ENCODE peak calls at places on chromosomes 12 and 14, in nine cellular contexts. Z, W, T, P, Y, L, Q, G and V are unnamed samples.

GRCh38 chr14:52399886-52400599 is 85.9 kb downstream of the PTGER2 start:
- DNase-seq in Z (no peak), W (peak; percentile 50), L (peak; percentile 74), Y (no peak), P (no peak), T (peak; percentile 61), Q (peak; percentile 31), G (no peak), V (no peak)

GRCh38 chr12:89521348-89522238 is 3.0 kb downstream of the GALNT4 start:
- DNase-seq in T (no peak), G (no peak), Z (no peak), Q (no peak), L (peak; percentile 47), Y (peak; percentile 32), P (no peak), W (no peak), V (no peak)

GRCh38 chr12:101490286-101490920 is 15.3 kb downstream of the SPIC start:
- DNase-seq in Q (no peak), W (no peak), G (no peak), T (no peak), P (peak; percentile 44), L (no peak), Z (no peak), Y (peak; percentile 62), V (peak; percentile 2)

GRCh38 chr12:54197037-54197909 is 8.5 kb upstream of the SMUG1 start:
- DNase-seq in G (no peak), L (peak; percentile 22), W (peak; percentile 69), T (peak; percentile 20), Z (no peak), P (no peak), Y (no peak), Q (no peak), V (no peak)

GRCh38 chr12:31866523-31866922 is 92.7 kb upstream of the RESF1 start:
- DNase-seq in T (no peak), P (no peak), G (no peak), Q (no peak), W (no peak), L (no peak), Y (no peak), Z (no peak), V (no peak)

GRCh38 chr12:76927170-76927784 is 48.5 kb upstream of the CSRP2 start:
- DNase-seq in G (no peak), Y (peak; percentile 46), T (peak; percentile 69), W (peak; percentile 49), P (peak; percentile 38), Z (no peak), Q (no peak), L (peak; percentile 57), V (no peak)

GRCh38 chr14:23569443-23570151 is 2.0 kb upstream of the AP1G2 start:
- DNase-seq in T (no peak), Q (no peak), Z (no peak), Y (peak; percentile 52), L (no peak), G (no peak), W (no peak), P (peak; percentile 55), V (no peak)

GRCh38 chr12:124049451-124050094 is 76.6 kb downstream of the ZNF664 start:
- DNase-seq in P (no peak), L (no peak), Q (no peak), G (no peak), T (no peak), W (no peak), Y (no peak), Z (no peak), V (no peak)

GRCh38 chr12:12331244-12331771 is 18.7 kb downstream of the MANSC1 start:
- DNase-seq in W (no peak), G (no peak), T (no peak), Z (no peak), L (no peak), Y (no peak), Q (no peak), P (no peak), V (no peak)

GRCh38 chr14:19873178-19873577 is 1.8 kb upstream of the OR4K2 start:
- DNase-seq in Y (peak; percentile 23), G (no peak), T (no peak), W (no peak), Z (no peak), Q (no peak), P (no peak), L (no peak), V (no peak)

GRCh38 chr12:113537751-113538087 is 66.0 kb upstream of the LHX5 start:
- DNase-seq in Z (no peak), G (no peak), Q (no peak), T (no peak), Y (peak; percentile 13), L (no peak), W (peak; percentile 32), P (no peak), V (peak; percentile 1)

GRCh38 chr14:105250986-105251385 is 2.7 kb downstream of the BTBD6 start:
- DNase-seq in G (no peak), T (no peak), W (no peak), Q (no peak), Y (no peak), P (no peak), Z (no peak), L (no peak), V (no peak)

GRCh38 chr12:19288603-19289244 is 150.6 kb upstream of the AEBP2 start:
- DNase-seq in W (peak; percentile 51), T (peak; percentile 74), Z (no peak), Y (peak; percentile 48), L (peak; percentile 44), Q (no peak), P (no peak), G (no peak), V (peak; percentile 17)

GRCh38 chr12:113299619-113300237 is 35.2 kb downstream of the SLC8B1 start:
- DNase-seq in Q (peak; percentile 7), Y (peak; percentile 80), G (no peak), P (peak; percentile 89), Z (peak; percentile 57), T (peak; percentile 82), L (peak; percentile 73), W (peak; percentile 75), V (peak; percentile 39)

GRCh38 chr12:69515394-69515793 is 45.2 kb downstream of the FRS2 start:
- DNase-seq in G (no peak), Z (no peak), W (no peak), P (no peak), T (no peak), L (peak; percentile 36), Y (no peak), Q (no peak), V (no peak)

GRCh38 chr12:124914392-124915248 is at the start of gene UBC:
- DNase-seq in L (peak; percentile 92), Z (peak; percentile 94), P (peak; percentile 90), Q (no peak), W (peak; percentile 90), G (no peak), T (peak; percentile 97), Y (peak; percentile 97), V (peak; percentile 75)

GRCh38 chr12:86331012-86331411 is 74.8 kb upstream of the MGAT4C start:
- DNase-seq in Z (no peak), Q (no peak), Y (no peak), L (no peak), P (no peak), T (no peak), W (no peak), G (no peak), V (no peak)

DNA sequence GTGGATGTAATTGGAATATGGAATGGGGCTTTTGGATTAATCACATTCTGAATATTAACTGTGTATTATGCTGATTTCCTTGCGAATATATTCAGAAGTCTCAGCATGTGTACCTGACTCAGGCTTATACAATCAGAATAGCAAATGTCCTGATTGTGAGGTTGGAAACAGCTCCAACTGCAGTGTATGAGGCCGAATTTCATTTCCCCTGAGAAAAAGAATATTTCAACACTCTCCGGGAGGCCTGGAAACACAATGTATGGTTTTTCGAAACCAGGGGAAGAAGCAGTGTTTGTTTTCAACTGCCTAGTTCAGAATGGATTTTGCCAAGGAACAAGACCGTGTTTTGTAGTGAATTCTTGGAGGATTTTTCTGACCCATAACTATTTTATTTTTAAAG is 174.2 kb downstream of the ASCL4 start:
- DNase-seq in Z (no peak), T (no peak), Y (no peak), Q (no peak), W (no peak), P (no peak), L (no peak), G (no peak), V (no peak)
- H3K4me3 ChIP-seq in Z (no peak overlapping the region), T (no peak overlapping the region), Y (no peak overlapping the region), Q (no peak overlapping the region), W (no peak overlapping the region), P (no peak overlapping the region), L (no peak overlapping the region), G (no peak overlapping the region), V (no peak overlapping the region)

DNA sequence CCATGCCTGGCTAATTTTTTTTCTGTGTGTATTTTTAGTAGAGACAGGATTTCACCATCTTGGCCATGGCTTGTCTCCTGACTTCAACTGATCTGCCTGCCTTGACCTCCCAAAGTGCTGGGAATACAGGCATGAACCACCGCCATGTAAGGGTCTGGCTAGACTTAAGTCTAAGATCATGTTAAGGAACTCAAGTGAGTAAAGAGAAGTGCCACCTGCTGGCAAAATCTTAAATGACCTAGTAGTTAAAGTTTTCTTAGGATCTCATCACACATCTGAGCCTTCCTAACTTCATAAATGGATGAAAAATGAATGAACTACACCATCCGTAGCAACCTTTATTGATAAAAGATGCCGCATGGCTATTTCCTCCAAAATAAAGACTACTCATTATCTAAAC is 1.7 kb upstream of the C12orf56 start:
- DNase-seq in Q (no peak), G (no peak), P (no peak), Y (peak; percentile 74), T (peak; percentile 70), W (peak; percentile 71), L (peak; percentile 56), Z (no peak), V (no peak)
- TF ChIP-seq CTCF in Q (peak; percentile 21), G (no peak), P (peak; percentile 18), Y (peak; percentile 57), T (peak; percentile 42), W (peak; percentile 42), L (peak; percentile 52), Z (peak; percentile 12), V (peak; percentile 15)

DNA sequence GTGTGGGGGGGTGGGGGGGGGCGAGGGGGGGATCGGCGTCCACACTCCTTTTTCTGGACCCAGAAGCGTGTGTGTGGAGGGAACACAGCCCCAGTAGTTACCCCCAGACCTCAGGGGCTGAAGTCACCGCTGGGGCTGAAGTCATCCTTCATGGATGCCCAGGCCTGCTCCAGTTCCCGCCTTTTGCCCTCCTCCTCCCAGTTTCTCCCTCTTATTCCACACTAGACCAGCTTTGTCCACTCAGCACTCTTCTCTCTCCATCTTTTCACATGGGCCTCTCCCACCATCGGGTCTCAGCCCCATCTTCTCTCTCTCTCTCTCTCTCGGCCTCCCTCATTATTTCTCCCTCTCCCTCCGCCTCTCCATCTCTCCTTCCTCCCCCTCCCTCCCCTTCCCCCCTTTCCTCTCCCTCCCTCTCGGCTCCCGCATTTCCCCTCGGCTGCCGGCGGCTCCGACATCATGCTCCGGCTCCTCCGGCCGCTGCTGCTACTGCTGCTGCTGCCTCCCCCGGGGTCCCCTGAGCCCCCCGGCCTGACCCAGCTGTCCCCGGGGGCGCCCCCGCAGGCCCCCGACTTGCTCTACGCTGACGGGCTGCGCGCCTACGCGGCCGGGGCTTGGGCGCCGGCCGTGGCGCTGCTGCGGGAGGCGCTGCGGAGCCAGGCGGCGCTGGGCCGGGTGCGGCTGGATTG is at the start of gene P3H3:
- DNase-seq in T (peak; percentile 50), G (no peak), Z (no peak), L (peak; percentile 47), W (peak; percentile 63), Y (peak; percentile 60), P (no peak), Q (no peak), V (no peak)
- H3K4me3 ChIP-seq in T (peak within 1 kb of the TSS; percentile 85), G (peak within 1 kb of the TSS; percentile 62), Z (peak within 1 kb of the TSS; percentile 62), L (peak within 1 kb of the TSS; percentile 91), W (peak within 1 kb of the TSS; percentile 90), Y (peak within 1 kb of the TSS; percentile 87), P (peak within 1 kb of the TSS; percentile 97), Q (peak within 1 kb of the TSS; percentile 91), V (peak within 1 kb of the TSS; percentile 99)

GRCh38 chr12:131827961-131828534 is at the start of gene MMP17:
- DNase-seq in Q (no peak), W (peak; percentile 41), Z (peak; percentile 43), L (peak; percentile 55), T (peak; percentile 46), Y (peak; percentile 75), P (no peak), G (no peak), V (no peak)
- TF ChIP-seq CTCF in Q (peak; percentile 27), W (no peak), Z (peak; percentile 20), L (peak; percentile 15), T (peak; percentile 19), Y (peak; percentile 25), P (no peak), G (no peak), V (no peak)